ENCODE peak calls at places on chromosomes 2 and 18, in ten cellular contexts. One of them, this sample, is unnamed.

GRCh38 chr2:220144411-220144810 is 517.0 kb downstream of the SLC4A3 start:
- DNase-seq in fibroblast of lung: peak
- DNase-seq in HepG2: no peak
- DNase-seq in AG09309: no peak
- DNase-seq in hepatocyte: no peak
- DNase-seq in kidney epithelial cell: no peak
- DNase-seq in ascending aorta: no peak
- DNase-seq in tibial artery: no peak
- DNase-seq in A549: no peak
- DNase-seq in heart left ventricle: no peak
- DNase-seq in this sample: no peak

GRCh38 chr2:142722086-142722485 is 155.4 kb upstream of the KYNU start:
- DNase-seq in A549: no peak
- DNase-seq in AG09309: no peak
- DNase-seq in fibroblast of lung: no peak
- DNase-seq in kidney epithelial cell: no peak
- DNase-seq in tibial artery: no peak
- DNase-seq in HepG2: no peak
- DNase-seq in hepatocyte: no peak
- DNase-seq in heart left ventricle: no peak
- DNase-seq in ascending aorta: no peak
- DNase-seq in this sample: no peak

GRCh38 chr2:102399499-102400141 is 23.3 kb upstream of the IL18RAP start:
- DNase-seq in AG09309: no peak
- DNase-seq in hepatocyte: no peak
- DNase-seq in heart left ventricle: no peak
- DNase-seq in ascending aorta: no peak
- DNase-seq in HepG2: no peak
- DNase-seq in fibroblast of lung: no peak
- DNase-seq in A549: no peak
- DNase-seq in tibial artery: no peak
- DNase-seq in kidney epithelial cell: no peak
- DNase-seq in this sample: no peak

GRCh38 chr2:131659168-131659572 is 131.5 kb downstream of the CCDC74A start:
- DNase-seq in HepG2: no peak
- DNase-seq in heart left ventricle: no peak
- DNase-seq in A549: no peak
- DNase-seq in kidney epithelial cell: no peak
- DNase-seq in hepatocyte: no peak
- DNase-seq in tibial artery: no peak
- DNase-seq in fibroblast of lung: peak
- DNase-seq in AG09309: no peak
- DNase-seq in ascending aorta: no peak
- DNase-seq in this sample: no peak

GRCh38 chr2:202950592-202950991 is 38.5 kb downstream of the CARF start:
- DNase-seq in tibial artery: no peak
- DNase-seq in fibroblast of lung: no peak
- DNase-seq in HepG2: no peak
- DNase-seq in heart left ventricle: no peak
- DNase-seq in A549: no peak
- DNase-seq in ascending aorta: no peak
- DNase-seq in AG09309: no peak
- DNase-seq in kidney epithelial cell: no peak
- DNase-seq in hepatocyte: no peak
- DNase-seq in this sample: peak

GRCh38 chr2:101710036-101710689 is 12.7 kb downstream of the MAP4K4 start:
- DNase-seq in AG09309: no peak
- DNase-seq in ascending aorta: no peak
- DNase-seq in heart left ventricle: no peak
- DNase-seq in tibial artery: no peak
- DNase-seq in A549: no peak
- DNase-seq in fibroblast of lung: no peak
- DNase-seq in hepatocyte: no peak
- DNase-seq in HepG2: no peak
- DNase-seq in kidney epithelial cell: no peak
- DNase-seq in this sample: no peak

GRCh38 chr2:57399061-57399460 is 647.5 kb upstream of the VRK2 start:
- DNase-seq in kidney epithelial cell: no peak
- DNase-seq in ascending aorta: no peak
- DNase-seq in heart left ventricle: no peak
- DNase-seq in hepatocyte: no peak
- DNase-seq in HepG2: no peak
- DNase-seq in AG09309: no peak
- DNase-seq in tibial artery: no peak
- DNase-seq in fibroblast of lung: no peak
- DNase-seq in A549: no peak
- DNase-seq in this sample: no peak

GRCh38 chr2:69138793-69139510 is 126.0 kb downstream of the ANTXR1 start:
- DNase-seq in AG09309: peak
- DNase-seq in heart left ventricle: no peak
- DNase-seq in HepG2: no peak
- DNase-seq in hepatocyte: peak
- DNase-seq in fibroblast of lung: peak
- DNase-seq in kidney epithelial cell: peak
- DNase-seq in ascending aorta: no peak
- DNase-seq in tibial artery: peak
- DNase-seq in A549: peak
- DNase-seq in this sample: peak

GRCh38 chr2:102910724-102911123 is 148.9 kb downstream of the TMEM182 start:
- DNase-seq in A549: no peak
- DNase-seq in hepatocyte: no peak
- DNase-seq in ascending aorta: no peak
- DNase-seq in AG09309: no peak
- DNase-seq in tibial artery: no peak
- DNase-seq in heart left ventricle: no peak
- DNase-seq in kidney epithelial cell: no peak
- DNase-seq in HepG2: no peak
- DNase-seq in fibroblast of lung: no peak
- DNase-seq in this sample: no peak

GRCh38 chr2:144201126-144201525 is 318.8 kb downstream of the ZEB2 start:
- DNase-seq in heart left ventricle: no peak
- DNase-seq in HepG2: no peak
- DNase-seq in fibroblast of lung: no peak
- DNase-seq in tibial artery: no peak
- DNase-seq in A549: no peak
- DNase-seq in kidney epithelial cell: no peak
- DNase-seq in AG09309: no peak
- DNase-seq in ascending aorta: no peak
- DNase-seq in hepatocyte: no peak
- DNase-seq in this sample: no peak

GRCh38 chr2:52571380-52572347 is 1195.9 kb upstream of the CHAC2 start:
- DNase-seq in heart left ventricle: no peak
- DNase-seq in fibroblast of lung: no peak
- DNase-seq in A549: no peak
- DNase-seq in hepatocyte: no peak
- DNase-seq in HepG2: no peak
- DNase-seq in kidney epithelial cell: no peak
- DNase-seq in ascending aorta: no peak
- DNase-seq in AG09309: no peak
- DNase-seq in tibial artery: no peak
- DNase-seq in this sample: no peak

GRCh38 chr2:2787301-2787907 is 456.3 kb upstream of the MYT1L start:
- DNase-seq in HepG2: no peak
- DNase-seq in tibial artery: no peak
- DNase-seq in hepatocyte: no peak
- DNase-seq in ascending aorta: no peak
- DNase-seq in AG09309: no peak
- DNase-seq in A549: no peak
- DNase-seq in kidney epithelial cell: no peak
- DNase-seq in heart left ventricle: peak
- DNase-seq in fibroblast of lung: no peak
- DNase-seq in this sample: no peak

GRCh38 chr18:10928971-10929373 is 220.4 kb downstream of the PIEZO2 start:
- DNase-seq in tibial artery: no peak
- DNase-seq in HepG2: no peak
- DNase-seq in kidney epithelial cell: no peak
- DNase-seq in fibroblast of lung: peak
- DNase-seq in ascending aorta: no peak
- DNase-seq in heart left ventricle: no peak
- DNase-seq in hepatocyte: no peak
- DNase-seq in AG09309: peak
- DNase-seq in A549: no peak
- DNase-seq in this sample: no peak

GRCh38 chr2:164620873-164621760 is at the start of gene GRB14:
- DNase-seq in kidney epithelial cell: no peak
- DNase-seq in heart left ventricle: peak
- DNase-seq in A549: peak
- DNase-seq in AG09309: no peak
- DNase-seq in hepatocyte: peak
- DNase-seq in tibial artery: no peak
- DNase-seq in HepG2: peak
- DNase-seq in ascending aorta: no peak
- DNase-seq in fibroblast of lung: peak
- DNase-seq in this sample: no peak

GRCh38 chr18:42644729-42645131 is 470.8 kb downstream of the RIT2 start:
- DNase-seq in tibial artery: no peak
- DNase-seq in ascending aorta: no peak
- DNase-seq in fibroblast of lung: peak
- DNase-seq in AG09309: no peak
- DNase-seq in A549: no peak
- DNase-seq in HepG2: no peak
- DNase-seq in heart left ventricle: no peak
- DNase-seq in kidney epithelial cell: peak
- DNase-seq in hepatocyte: no peak
- DNase-seq in this sample: no peak

GRCh38 chr2:64212801-64213321 is 68.6 kb upstream of the PELI1 start:
- DNase-seq in tibial artery: no peak
- DNase-seq in AG09309: no peak
- DNase-seq in A549: no peak
- DNase-seq in ascending aorta: no peak
- DNase-seq in heart left ventricle: no peak
- DNase-seq in HepG2: no peak
- DNase-seq in kidney epithelial cell: peak
- DNase-seq in fibroblast of lung: peak
- DNase-seq in hepatocyte: peak
- DNase-seq in this sample: peak

GRCh38 chr2:206800501-206801416 is 35.4 kb downstream of the FASTKD2 start:
- DNase-seq in tibial artery: peak
- DNase-seq in ascending aorta: no peak
- DNase-seq in A549: peak
- DNase-seq in HepG2: peak
- DNase-seq in heart left ventricle: peak
- DNase-seq in kidney epithelial cell: peak
- DNase-seq in fibroblast of lung: peak
- DNase-seq in hepatocyte: peak
- DNase-seq in AG09309: peak
- DNase-seq in this sample: no peak

GRCh38 chr2:73827018-73827417 is 1.7 kb upstream of the STAMBP start:
- DNase-seq in A549: peak
- DNase-seq in tibial artery: no peak
- DNase-seq in hepatocyte: peak
- DNase-seq in fibroblast of lung: peak
- DNase-seq in ascending aorta: no peak
- DNase-seq in heart left ventricle: no peak
- DNase-seq in AG09309: no peak
- DNase-seq in HepG2: no peak
- DNase-seq in kidney epithelial cell: no peak
- DNase-seq in this sample: no peak
- TF ChIP-seq CTCF in A549: peak
- TF ChIP-seq CTCF in tibial artery: no peak
- TF ChIP-seq CTCF in hepatocyte: peak
- TF ChIP-seq CTCF in fibroblast of lung: peak
- TF ChIP-seq CTCF in ascending aorta: no peak
- TF ChIP-seq CTCF in heart left ventricle: peak
- TF ChIP-seq CTCF in AG09309: peak
- TF ChIP-seq CTCF in HepG2: peak
- TF ChIP-seq CTCF in kidney epithelial cell: peak
- TF ChIP-seq CTCF in this sample: peak

GRCh38 chr2:96882230-96882629 is 12.3 kb upstream of the SEMA4C start:
- DNase-seq in HepG2: no peak
- DNase-seq in ascending aorta: no peak
- DNase-seq in tibial artery: no peak
- DNase-seq in kidney epithelial cell: no peak
- DNase-seq in heart left ventricle: no peak
- DNase-seq in fibroblast of lung: no peak
- DNase-seq in A549: no peak
- DNase-seq in AG09309: no peak
- DNase-seq in hepatocyte: no peak
- DNase-seq in this sample: no peak
- H3K4me3 ChIP-seq in HepG2: no peak
- H3K4me3 ChIP-seq in ascending aorta: no peak
- H3K4me3 ChIP-seq in tibial artery: no peak
- H3K4me3 ChIP-seq in kidney epithelial cell: no peak
- H3K4me3 ChIP-seq in heart left ventricle: no peak
- H3K4me3 ChIP-seq in fibroblast of lung: no peak
- H3K4me3 ChIP-seq in A549: no peak
- H3K4me3 ChIP-seq in AG09309: no peak
- H3K4me3 ChIP-seq in hepatocyte: no peak
- H3K4me3 ChIP-seq in this sample: no peak

GRCh38 chr2:15048000-15048399 is 415.5 kb downstream of the LRATD1 start:
- DNase-seq in kidney epithelial cell: no peak
- DNase-seq in hepatocyte: no peak
- DNase-seq in tibial artery: no peak
- DNase-seq in ascending aorta: no peak
- DNase-seq in HepG2: no peak
- DNase-seq in heart left ventricle: no peak
- DNase-seq in fibroblast of lung: no peak
- DNase-seq in A549: no peak
- DNase-seq in AG09309: no peak
- DNase-seq in this sample: no peak
- TF ChIP-seq CTCF in kidney epithelial cell: no peak
- TF ChIP-seq CTCF in hepatocyte: no peak
- TF ChIP-seq CTCF in tibial artery: no peak
- TF ChIP-seq CTCF in ascending aorta: no peak
- TF ChIP-seq CTCF in HepG2: no peak
- TF ChIP-seq CTCF in heart left ventricle: no peak
- TF ChIP-seq CTCF in fibroblast of lung: no peak
- TF ChIP-seq CTCF in A549: no peak
- TF ChIP-seq CTCF in AG09309: no peak
- TF ChIP-seq CTCF in this sample: no peak

GRCh38 chr2:85983766-85984165 is 95.0 kb upstream of the ST3GAL5 start:
- DNase-seq in kidney epithelial cell: no peak
- DNase-seq in ascending aorta: no peak
- DNase-seq in heart left ventricle: no peak
- DNase-seq in fibroblast of lung: no peak
- DNase-seq in tibial artery: no peak
- DNase-seq in hepatocyte: no peak
- DNase-seq in HepG2: no peak
- DNase-seq in A549: no peak
- DNase-seq in AG09309: no peak
- DNase-seq in this sample: no peak

GRCh38 chr2:85976106-85976920 is 87.5 kb upstream of the ST3GAL5 start:
- DNase-seq in ascending aorta: no peak
- DNase-seq in heart left ventricle: no peak
- DNase-seq in HepG2: no peak
- DNase-seq in AG09309: no peak
- DNase-seq in tibial artery: no peak
- DNase-seq in hepatocyte: no peak
- DNase-seq in A549: no peak
- DNase-seq in kidney epithelial cell: no peak
- DNase-seq in fibroblast of lung: no peak
- DNase-seq in this sample: no peak

GRCh38 chr2:85981579-85982247 is 92.9 kb upstream of the ST3GAL5 start:
- DNase-seq in HepG2: no peak
- DNase-seq in heart left ventricle: no peak
- DNase-seq in tibial artery: no peak
- DNase-seq in fibroblast of lung: no peak
- DNase-seq in ascending aorta: no peak
- DNase-seq in AG09309: no peak
- DNase-seq in hepatocyte: no peak
- DNase-seq in kidney epithelial cell: no peak
- DNase-seq in A549: no peak
- DNase-seq in this sample: no peak

GRCh38 chr2:85975581-85975980 is 86.8 kb upstream of the ST3GAL5 start:
- DNase-seq in tibial artery: no peak
- DNase-seq in hepatocyte: no peak
- DNase-seq in HepG2: no peak
- DNase-seq in ascending aorta: no peak
- DNase-seq in kidney epithelial cell: no peak
- DNase-seq in heart left ventricle: no peak
- DNase-seq in fibroblast of lung: no peak
- DNase-seq in AG09309: no peak
- DNase-seq in A549: no peak
- DNase-seq in this sample: no peak

GRCh38 chr2:85978883-85979780 is 90.3 kb upstream of the ST3GAL5 start:
- DNase-seq in heart left ventricle: no peak
- DNase-seq in hepatocyte: no peak
- DNase-seq in AG09309: no peak
- DNase-seq in A549: no peak
- DNase-seq in kidney epithelial cell: no peak
- DNase-seq in ascending aorta: no peak
- DNase-seq in tibial artery: no peak
- DNase-seq in fibroblast of lung: no peak
- DNase-seq in HepG2: no peak
- DNase-seq in this sample: no peak
- H3K4me3 ChIP-seq in heart left ventricle: no peak
- H3K4me3 ChIP-seq in hepatocyte: no peak
- H3K4me3 ChIP-seq in AG09309: no peak
- H3K4me3 ChIP-seq in A549: no peak
- H3K4me3 ChIP-seq in kidney epithelial cell: no peak
- H3K4me3 ChIP-seq in ascending aorta: no peak
- H3K4me3 ChIP-seq in tibial artery: no peak
- H3K4me3 ChIP-seq in fibroblast of lung: no peak
- H3K4me3 ChIP-seq in HepG2: no peak
- H3K4me3 ChIP-seq in this sample: no peak